ENCODE peak calls at places on chromosomes 5 and 9, in nine cellular contexts. X is GM12878; M is transverse colon; Z is stimulated activated CD8-positive, alpha-beta memory T cell treated with anti-CD3 and anti-CD28 coated beads, Interleukin-4, amount 100 ng/mL, for 1 hour; O is effector CD4-positive, alpha-beta T cell; P is H9; D is endodermal cell; F is sciatic nerve; Y is activated T-cell treated with anti-CD3 and anti-CD28 coated beads for 1 hour. U is an unnamed sample.

GRCh38 chr5:1152156-1152555 is 40.3 kb upstream of the SLC12A7 start:
- DNase-seq in D (no peak), Z (peak), O (no peak), P (no peak), F (no peak), Y (no peak), X (no peak), M (no peak), U (no peak)

GRCh38 chr5:157748740-157749461 is 5.4 kb downstream of the LSM11 start:
- DNase-seq in Z (no peak), P (no peak), M (no peak), O (no peak), Y (no peak), D (no peak), X (no peak), F (no peak), U (peak)

GRCh38 chr9:92607773-92608172 is 62.2 kb downstream of the IPPK start:
- DNase-seq in D (no peak), Z (no peak), F (no peak), X (no peak), O (no peak), Y (no peak), M (no peak), P (no peak), U (peak)

GRCh38 chr9:5440426-5440825 is 2.7 kb upstream of the PLGRKT start:
- DNase-seq in O (no peak), F (no peak), Y (no peak), Z (no peak), P (no peak), D (no peak), M (no peak), X (no peak), U (no peak)

GRCh38 chr5:130747556-130747955 is 417.5 kb downstream of the HINT1 start:
- DNase-seq in P (no peak), D (no peak), F (no peak), O (no peak), Z (no peak), M (no peak), X (no peak), Y (no peak), U (no peak)

GRCh38 chr9:129208191-129209091 is 30.4 kb upstream of the IER5L start:
- DNase-seq in Z (peak), Y (peak), F (no peak), P (peak), O (no peak), X (no peak), D (peak), M (no peak), U (no peak)

GRCh38 chr9:93894691-93895079 is 60.5 kb downstream of the BARX1 start:
- DNase-seq in Y (no peak), P (peak), O (no peak), M (peak), Z (no peak), D (peak), X (no peak), F (peak), U (no peak)

GRCh38 chr5:133047404-133047803 is 4.4 kb upstream of the HSPA4 start:
- DNase-seq in O (no peak), X (no peak), M (no peak), Z (no peak), Y (no peak), F (no peak), D (no peak), P (no peak), U (no peak)

GRCh38 chr5:432928-433791 is 9.8 kb upstream of the EXOC3 start:
- DNase-seq in Z (no peak), P (peak), X (no peak), F (peak), D (peak), O (no peak), Y (no peak), M (no peak), U (no peak)

GRCh38 chr5:94471496-94471895 is 146.9 kb downstream of the KIAA0825 start:
- DNase-seq in F (no peak), X (no peak), Y (no peak), D (no peak), P (no peak), Z (no peak), O (no peak), M (no peak), U (peak)

GRCh38 chr5:125967576-125967975 is 455.6 kb upstream of the GRAMD2B start:
- DNase-seq in D (no peak), O (no peak), M (no peak), Z (no peak), Y (no peak), X (no peak), P (no peak), F (no peak), U (no peak)

GRCh38 chr9:90268613-90269012 is 374.0 kb downstream of the DIRAS2 start:
- DNase-seq in Z (no peak), X (no peak), M (no peak), D (no peak), F (no peak), O (no peak), Y (no peak), P (no peak), U (no peak)

GRCh38 chr9:128550770-128551651 is 1.4 kb upstream of the SPTAN1 start:
- DNase-seq in O (no peak), F (no peak), D (peak), Z (no peak), M (no peak), P (peak), Y (no peak), X (no peak), U (peak)

GRCh38 chr9:84759300-84759750 is 89.8 kb downstream of the NTRK2 start:
- DNase-seq in D (no peak), O (no peak), Z (no peak), P (no peak), F (no peak), X (peak), Y (no peak), M (no peak), U (no peak)

U was measured in astrocyte.